ENCODE peak calls at places on chromosome X, in five cellular contexts. P is HFFc6; M is activated CD4-positive, alpha-beta T cell treated with anti-CD3 and anti-CD28 coated beads, Interleukin-2, amount 50 U/mL, for 24 hours; A is NCI-H2081; T is CD8-positive, alpha-beta T cell. U is an unnamed sample.

GRCh38 chrX:77785746-77786548 is at the start of gene ATRX:
- DNase-seq in M (peak; percentile 44), A (peak; percentile 90), P (peak; percentile 68), T (peak; percentile 85), U (peak; percentile 50)

GRCh38 chrX:49230500-49231232 is 2.5 kb downstream of the CACNA1F start:
- DNase-seq in A (no peak), T (peak; percentile 55), P (no peak), M (peak; percentile 17), U (peak; percentile 31)

GRCh38 chrX:46757052-46757451 is 1.9 kb downstream of the SLC9A7 start:
- DNase-seq in T (no peak), M (no peak), A (peak; percentile 37), P (no peak), U (no peak)

GRCh38 chrX:134622056-134622812 is 36.0 kb downstream of the PLAC1 start:
- DNase-seq in M (no peak), P (peak; percentile 70), A (no peak), T (no peak), U (no peak)

GRCh38 chrX:68880846-68881513 is 52.2 kb downstream of the EFNB1 start:
- DNase-seq in M (no peak), T (no peak), A (no peak), P (no peak), U (no peak)

GRCh38 chrX:10507181-10507580 is 113.2 kb downstream of the MID1 start:
- DNase-seq in T (no peak), A (no peak), P (no peak), M (no peak), U (no peak)

GRCh38 chrX:10726647-10727046 is 106.3 kb upstream of the MID1 start:
- DNase-seq in M (no peak), T (no peak), P (peak; percentile 60), A (no peak), U (no peak)

GRCh38 chrX:150051096-150051495 is 112.8 kb upstream of the EOLA2 start:
- DNase-seq in M (no peak), P (no peak), A (no peak), T (no peak), U (no peak)

GRCh38 chrX:22360129-22360528 is 87.4 kb downstream of the CBLL2 start:
- DNase-seq in M (no peak), P (no peak), A (no peak), T (no peak), U (no peak)

GRCh38 chrX:69493193-69493592 is 10.9 kb upstream of the NALF2 start:
- DNase-seq in A (peak; percentile 15), T (no peak), P (peak; percentile 4), M (no peak), U (no peak)

GRCh38 chrX:81174286-81174685 is 27.4 kb downstream of the HMGN5 start:
- DNase-seq in P (peak; percentile 4), M (no peak), T (no peak), A (no peak), U (no peak)

GRCh38 chrX:45322820-45323219 is 122.1 kb upstream of the DIPK2B start:
- DNase-seq in A (peak; percentile 27), P (peak; percentile 2), T (no peak), M (no peak), U (no peak)

GRCh38 chrX:40734956-40735317 is 405 bp downstream of the MED14 start:
- DNase-seq in P (no peak), A (no peak), T (peak; percentile 58), M (no peak), U (no peak)

GRCh38 chrX:22373094-22373493 is 100.4 kb downstream of the CBLL2 start:
- DNase-seq in P (no peak), T (no peak), M (no peak), A (no peak), U (no peak)

GRCh38 chrX:149827254-149827653 is 45.5 kb downstream of the MAGEA9 start:
- DNase-seq in T (no peak), A (no peak), M (no peak), P (no peak), U (no peak)

GRCh38 chrX:43876680-43877079 is 5.6 kb downstream of the MAOB start:
- DNase-seq in A (no peak), M (no peak), T (no peak), P (no peak), U (no peak)

GRCh38 chrX:44503550-44503949 is 39.1 kb downstream of the FUNDC1 start:
- DNase-seq in A (no peak), T (no peak), M (no peak), P (no peak), U (no peak)

GRCh38 chrX:56978172-56978571 is 17.2 kb downstream of the SPIN3 start:
- DNase-seq in T (peak; percentile 27), M (no peak), A (peak; percentile 43), P (peak; percentile 35), U (no peak)

GRCh38 chrX:23786268-23786815 is 3.4 kb downstream of the SAT1 start:
- DNase-seq in T (no peak), M (no peak), P (no peak), A (no peak), U (no peak)

GRCh38 chrX:38627683-38628082 is 66.3 kb downstream of the TSPAN7 start:
- DNase-seq in P (peak; percentile 2), A (peak; percentile 31), M (no peak), T (no peak), U (no peak)

GRCh38 chrX:82230013-82230412 is 1028.1 kb downstream of the SH3BGRL start:
- DNase-seq in P (no peak), M (no peak), A (no peak), T (no peak), U (no peak)

GRCh38 chrX:53071604-53072417 is 10.4 kb upstream of the TSPYL2 start:
- DNase-seq in A (peak; percentile 88), M (no peak), T (peak; percentile 82), P (peak; percentile 39), U (peak; percentile 26)

GRCh38 chrX:5646818-5647217 is 581.8 kb downstream of the NLGN4X start:
- DNase-seq in A (no peak), P (no peak), T (no peak), M (no peak), U (no peak)

GRCh38 chrX:138492371-138492770 is 219.1 kb downstream of the FGF13 start:
- DNase-seq in T (no peak), A (no peak), M (no peak), P (no peak), U (no peak)